ENCODE peak calls at places on chromosomes 2 and 18, in four cellular contexts. R, M, T and S are unnamed samples.

GRCh38 chr2:237628482-237629187 is 1.2 kb downstream of the LRRFIP1 start:
- DNase-seq in R (no peak), M (no peak), T (no peak), S (no peak)

GRCh38 chr18:77210249-77210648 is 39.4 kb upstream of the GALR1 start:
- DNase-seq in R (no peak), M (no peak), T (no peak), S (no peak)

GRCh38 chr2:234848578-234848977 is 103.2 kb upstream of the SH3BP4 start:
- DNase-seq in R (no peak), M (no peak), T (no peak), S (no peak)

GRCh38 chr2:73202156-73203054 is at the start of gene NOTO:
- DNase-seq in R (no peak), M (peak), T (no peak), S (no peak)

GRCh38 chr2:47501374-47502200 is 98.6 kb downstream of the MSH2 start:
- DNase-seq in R (peak), M (no peak), T (no peak), S (no peak)

GRCh38 chr2:234074751-234075520 is 24.4 kb downstream of the SPP2 start:
- DNase-seq in R (no peak), M (no peak), T (no peak), S (peak)

GRCh38 chr2:42783511-42783910 is 8.9 kb downstream of the HAAO start:
- DNase-seq in R (no peak), M (no peak), T (no peak), S (no peak)

GRCh38 chr2:108534577-108535379 is 508 bp downstream of the LIMS1 start:
- DNase-seq in R (peak), M (peak), T (no peak), S (peak)

GRCh38 chr2:237159006-237159897 is 73.6 kb downstream of the COPS8 start:
- DNase-seq in R (no peak), M (no peak), T (no peak), S (no peak)

GRCh38 chr2:29753676-29754444 is 167.5 kb downstream of the ALK start:
- DNase-seq in R (no peak), M (no peak), T (no peak), S (no peak)

GRCh38 chr18:56522826-56523225 is 115.6 kb downstream of the TXNL1 start:
- DNase-seq in R (no peak), M (no peak), T (no peak), S (no peak)

GRCh38 chr2:77185052-77185451 is 337.1 kb downstream of the LRRTM4 start:
- DNase-seq in R (no peak), M (no peak), T (no peak), S (no peak)

GRCh38 chr2:190407246-190407661 is 901 bp upstream of the MFSD6 start:
- DNase-seq in R (no peak), M (peak), T (no peak), S (no peak)

GRCh38 chr2:55672630-55673029 is 21.0 kb downstream of the PNPT1 start:
- DNase-seq in R (no peak), M (no peak), T (no peak), S (no peak)

GRCh38 chr2:26572589-26572988 is 68.6 kb downstream of the CIB4 start:
- DNase-seq in R (no peak), M (peak), T (no peak), S (no peak)

GRCh38 chr2:13542642-13543041 is 825.9 kb downstream of the TRIB2 start:
- DNase-seq in R (no peak), M (no peak), T (no peak), S (no peak)

GRCh38 chr2:65345626-65346025 is 86.8 kb downstream of the SPRED2 start:
- DNase-seq in R (no peak), M (no peak), T (no peak), S (no peak)

GRCh38 chr2:171515672-171516298 is 6.5 kb upstream of the CYBRD1 start:
- DNase-seq in R (no peak), M (peak), T (no peak), S (no peak)

GRCh38 chr2:49770919-49771318 is 616.6 kb upstream of the FSHR start:
- DNase-seq in R (peak), M (peak), T (no peak), S (peak)

GRCh38 chr2:14354231-14354630 is 278.3 kb upstream of the LRATD1 start:
- DNase-seq in R (no peak), M (no peak), T (no peak), S (no peak)

GRCh38 chr2:185979546-185980071 is 241.0 kb downstream of the FSIP2 start:
- DNase-seq in R (no peak), M (no peak), T (no peak), S (no peak)

GRCh38 chr2:86062043-86062442 is 43.6 kb downstream of the POLR1A start:
- DNase-seq in R (no peak), M (no peak), T (no peak), S (no peak)

GRCh38 chr2:72144746-72145657 is 2.7 kb downstream of the CYP26B1 start:
- DNase-seq in R (no peak), M (peak), T (peak), S (peak)

GRCh38 chr18:77049938-77050337 is 82.6 kb downstream of the MBP start:
- DNase-seq in R (no peak), M (no peak), T (no peak), S (no peak)

GRCh38 chr2:238412067-238412767 is 14.5 kb upstream of the ASB1 start:
- DNase-seq in R (no peak), M (no peak), T (no peak), S (no peak)

GRCh38 chr2:228180126-228181097 is 1.1 kb downstream of the SPHKAP start:
- DNase-seq in R (no peak), M (peak), T (no peak), S (no peak)

GRCh38 chr2:37457401-37457901 is 113.0 kb downstream of the QPCT start:
- DNase-seq in R (no peak), M (no peak), T (no peak), S (no peak)

GRCh38 chr2:71830497-71831207 is 317.0 kb downstream of the CYP26B1 start:
- DNase-seq in R (no peak), M (no peak), T (no peak), S (no peak)

GRCh38 chr18:49723648-49724180 is 89.6 kb downstream of the ACAA2 start:
- DNase-seq in R (no peak), M (no peak), T (no peak), S (no peak)

GRCh38 chr18:2906522-2907458 is 60.0 kb downstream of the EMILIN2 start:
- DNase-seq in R (no peak), M (peak), T (peak), S (no peak)

GRCh38 chr2:85287721-85288120 is 40.1 kb downstream of the TGOLN2 start:
- DNase-seq in R (no peak), M (no peak), T (no peak), S (no peak)

GRCh38 chr2:89767581-89768435 is 1076.3 kb downstream of the RPIA start:
- DNase-seq in R (no peak), M (no peak), T (no peak), S (no peak)

GRCh38 chr18:9437049-9437448 is 38.3 kb upstream of the RALBP1 start:
- DNase-seq in R (no peak), M (no peak), T (no peak), S (no peak)

GRCh38 chr18:24064701-24065100 is 50.1 kb downstream of the TTC39C start:
- DNase-seq in R (no peak), M (no peak), T (no peak), S (no peak)

GRCh38 chr2:136927156-136927555 is 161.8 kb downstream of the THSD7B start:
- DNase-seq in R (no peak), M (no peak), T (no peak), S (no peak)

GRCh38 chr2:136935119-136935518 is 169.8 kb downstream of the THSD7B start:
- DNase-seq in R (no peak), M (no peak), T (no peak), S (no peak)

GRCh38 chr2:136929531-136929930 is 164.2 kb downstream of the THSD7B start:
- DNase-seq in R (no peak), M (no peak), T (no peak), S (no peak)

DNA sequence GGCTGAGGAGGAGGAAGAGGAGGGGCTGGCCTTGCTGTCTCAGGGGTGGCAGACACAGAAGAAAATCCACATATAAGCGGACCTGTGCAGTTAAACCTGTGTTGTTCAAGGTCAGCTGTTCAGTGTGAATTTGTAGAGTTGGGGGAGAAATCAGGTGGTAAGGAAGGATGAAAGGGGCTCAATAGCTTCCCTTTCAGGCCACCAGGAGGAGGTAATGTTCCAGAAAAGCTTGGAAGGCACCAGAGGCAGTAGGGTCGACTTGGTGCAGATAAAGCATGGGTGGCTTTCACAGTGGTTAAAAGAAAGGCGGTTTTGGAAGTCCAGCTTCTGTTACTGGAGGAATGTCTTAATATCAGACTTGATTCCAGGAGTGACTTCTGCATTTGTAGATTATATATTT is 167.4 kb downstream of the THSD7B start:
- DNase-seq in R (no peak), M (peak), T (no peak), S (peak)
- TF ChIP-seq CTCF in R (no peak), M (peak), T (peak), S (peak)

GRCh38 chr2:23595601-23596251 is 210.7 kb downstream of the KLHL29 start:
- DNase-seq in R (no peak), M (peak), T (no peak), S (no peak)
- TF ChIP-seq CTCF in R (no peak), M (no peak), T (peak), S (peak)

DNA sequence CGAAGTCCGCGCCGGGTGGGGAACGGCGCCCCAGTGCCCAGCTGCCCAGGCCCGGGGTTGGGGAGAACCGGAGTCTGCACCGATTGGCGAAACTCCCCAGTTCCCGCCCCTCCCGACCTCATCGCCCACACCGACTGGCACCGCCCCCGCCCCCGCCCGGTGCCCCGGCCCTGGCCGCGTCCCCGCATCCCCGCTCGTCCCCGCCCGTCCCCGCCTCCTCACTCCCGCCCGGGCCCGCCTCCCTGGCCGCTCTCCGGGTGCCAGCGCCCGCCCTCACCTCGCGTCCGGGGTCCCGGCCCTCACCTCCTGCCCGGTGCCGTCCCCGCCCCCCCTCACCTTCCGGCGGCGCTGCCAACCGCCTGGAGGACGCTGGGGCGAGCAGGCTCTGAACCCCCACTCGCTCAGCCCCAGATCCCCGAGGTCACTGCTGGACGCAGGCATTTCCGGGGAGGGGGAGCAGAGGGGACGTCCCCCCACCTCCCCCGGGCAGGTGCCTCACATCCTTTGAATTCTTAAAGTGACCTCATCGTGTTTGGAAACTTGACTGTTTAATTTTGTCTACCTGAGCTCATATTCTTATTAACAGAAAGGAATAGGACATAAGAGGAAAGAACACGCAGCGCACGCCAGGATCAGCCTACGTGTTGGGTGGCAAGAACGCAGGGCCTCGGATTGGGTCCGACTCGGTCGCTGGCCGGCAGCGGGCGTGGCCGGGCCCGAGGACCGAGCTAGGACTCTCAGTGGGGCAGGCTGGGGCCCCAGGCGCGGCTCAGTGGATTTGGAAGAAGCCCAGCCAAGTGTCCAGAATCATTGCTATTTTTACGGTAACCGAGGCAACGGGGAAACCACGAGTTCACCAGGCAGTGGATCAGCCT is at the start of gene FAM110C:
- DNase-seq in R (peak), M (peak), T (peak), S (peak)
- TF ChIP-seq CTCF in R (no peak), M (no peak), T (no peak), S (no peak)

GRCh38 chr2:28228419-28228995 is 164.2 kb upstream of the FOSL2 start:
- DNase-seq in R (no peak), M (no peak), T (no peak), S (no peak)
- TF ChIP-seq CTCF in R (no peak), M (no peak), T (no peak), S (no peak)

GRCh38 chr18:70165936-70166335 is 39.6 kb downstream of the RTTN start:
- DNase-seq in R (no peak), M (no peak), T (no peak), S (no peak)

GRCh38 chr18:70158992-70159717 is 46.3 kb downstream of the RTTN start:
- DNase-seq in R (no peak), M (no peak), T (no peak), S (no peak)

GRCh38 chr18:70156886-70157285 is 48.6 kb downstream of the RTTN start:
- DNase-seq in R (no peak), M (no peak), T (no peak), S (no peak)

GRCh38 chr18:70154591-70155194 is 50.8 kb downstream of the RTTN start:
- DNase-seq in R (no peak), M (no peak), T (no peak), S (no peak)

DNA sequence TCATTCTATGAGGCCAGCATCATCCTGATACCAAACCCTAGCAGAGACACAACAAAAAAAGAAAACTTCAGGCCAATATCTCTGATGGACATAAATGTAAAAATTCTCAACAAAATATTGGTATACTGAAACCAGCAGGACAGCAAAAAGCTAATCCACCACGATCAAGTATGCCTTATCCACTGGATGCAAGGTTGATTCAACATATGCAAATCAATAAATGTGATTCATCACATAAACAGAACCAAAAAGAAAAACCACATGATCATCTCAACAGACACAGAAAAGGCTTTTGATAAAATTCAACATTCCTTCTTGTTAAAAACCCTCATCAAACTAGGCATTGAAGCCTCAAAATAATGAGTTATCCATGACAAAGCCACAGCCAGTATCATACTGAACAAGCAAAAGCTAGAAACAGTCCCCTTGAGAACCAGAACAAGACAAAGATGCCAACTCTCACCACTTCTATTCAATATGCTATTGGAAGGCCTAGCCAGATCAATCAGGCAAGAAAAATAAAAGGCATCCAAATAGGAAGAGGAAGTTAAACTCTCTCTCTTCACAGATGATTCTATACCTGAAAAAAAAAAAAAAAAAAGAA is 45.3 kb downstream of the RTTN start:
- DNase-seq in R (no peak), M (no peak), T (no peak), S (no peak)
- TF ChIP-seq CTCF in R (no peak), M (no peak), T (no peak), S (no peak)

DNA sequence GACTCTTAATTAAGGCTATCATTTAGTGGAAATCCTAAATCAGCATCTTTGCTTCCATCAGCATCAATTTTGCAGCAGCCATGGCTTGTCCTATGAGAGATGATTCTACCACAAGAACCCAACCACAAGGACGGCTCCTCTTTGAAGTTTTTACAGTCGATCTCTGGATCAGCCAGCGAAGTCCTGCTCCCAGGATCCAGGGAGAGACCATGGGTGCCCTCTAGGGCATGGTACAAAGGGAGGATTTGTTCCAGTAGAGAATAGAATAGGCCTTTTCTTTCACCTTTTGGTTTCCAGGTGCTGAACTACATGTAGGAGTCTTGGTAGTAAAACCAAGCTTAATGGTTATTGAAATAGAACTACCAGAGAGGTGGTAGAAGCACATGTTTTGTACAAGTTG is 52.7 kb downstream of the TMEM200C start:
- DNase-seq in R (no peak), M (peak), T (no peak), S (no peak)
- TF ChIP-seq CTCF in R (no peak), M (no peak), T (no peak), S (no peak)

GRCh38 chr2:1588994-1589611 is 155.2 kb downstream of the PXDN start:
- DNase-seq in R (no peak), M (peak), T (no peak), S (no peak)
- TF ChIP-seq CTCF in R (no peak), M (peak), T (no peak), S (no peak)

DNA sequence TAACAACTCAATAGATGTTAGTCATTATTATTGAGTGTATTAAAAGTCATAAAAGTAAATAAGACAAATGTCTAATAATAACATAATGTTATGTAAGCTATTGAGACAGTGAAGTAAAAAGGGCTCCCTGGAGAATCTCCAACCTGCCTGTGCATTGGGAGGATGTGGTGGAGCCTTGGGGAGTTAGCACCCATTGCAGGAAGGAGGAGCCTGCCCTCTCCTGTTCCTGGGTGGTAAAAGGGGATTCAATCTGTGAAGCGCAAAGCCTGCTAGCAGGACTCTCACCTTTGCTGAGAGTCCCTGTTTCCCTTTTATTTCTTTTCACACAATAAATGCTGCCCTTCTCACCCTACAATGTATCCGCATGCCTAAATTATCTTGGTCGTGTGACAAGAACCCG is 206.1 kb downstream of the RAB3GAP1 start:
- DNase-seq in R (no peak), M (no peak), T (no peak), S (peak)
- TF ChIP-seq CTCF in R (no peak), M (peak), T (no peak), S (peak)

GRCh38 chr18:35026407-35027061 is 14.7 kb upstream of the MAPRE2 start:
- DNase-seq in R (no peak), M (peak), T (no peak), S (no peak)
- TF ChIP-seq CTCF in R (no peak), M (peak), T (peak), S (no peak)

GRCh38 chr2:240664622-240665021 is 18.1 kb downstream of the AQP12B start:
- DNase-seq in R (no peak), M (no peak), T (no peak), S (no peak)

GRCh38 chr2:240662681-240663080 is 20.0 kb downstream of the AQP12B start:
- DNase-seq in R (no peak), M (no peak), T (peak), S (no peak)

GRCh38 chr2:240663791-240664190 is 18.9 kb downstream of the AQP12B start:
- DNase-seq in R (no peak), M (no peak), T (no peak), S (no peak)
- TF ChIP-seq CTCF in R (no peak), M (no peak), T (no peak), S (no peak)